ENCODE peak calls at places on chromosomes 3 and 15, in seven cellular contexts. K, F, S, B, H, D and V are unnamed samples.

GRCh38 chr15:40926659-40927496 is 2.3 kb upstream of the DLL4 start:
- DNase-seq in K (no peak), F (no peak), S (no peak), B (no peak), H (no peak), D (no peak), V (no peak)

GRCh38 chr15:65132841-65133549 is 613 bp downstream of the PDCD7 start:
- DNase-seq in K (peak), F (peak), S (peak), B (peak), H (peak), D (peak), V (peak)

GRCh38 chr3:242986-243706 is 46.6 kb downstream of the CHL1 start:
- DNase-seq in K (no peak), F (peak), S (no peak), B (no peak), H (no peak), D (no peak), V (no peak)

GRCh38 chr3:42755681-42756578 is 17.1 kb downstream of the CCDC13 start:
- DNase-seq in K (no peak), F (no peak), S (peak), B (peak), H (peak), D (peak), V (no peak)

GRCh38 chr3:175258763-175259162 is 399.6 kb downstream of the NAALADL2 start:
- DNase-seq in K (no peak), F (no peak), S (no peak), B (no peak), H (no peak), D (no peak), V (no peak)

GRCh38 chr3:21290557-21290956 is 460.5 kb downstream of the ZNF385D start:
- DNase-seq in K (no peak), F (no peak), S (no peak), B (no peak), H (no peak), D (no peak), V (no peak)

GRCh38 chr15:32641517-32642059 is at the start of gene SCG5:
- DNase-seq in K (no peak), F (no peak), S (peak), B (peak), H (peak), D (no peak), V (no peak)

GRCh38 chr3:184733181-184733580 is 21.3 kb upstream of the MAGEF1 start:
- DNase-seq in K (no peak), F (no peak), S (no peak), B (no peak), H (no peak), D (no peak), V (no peak)

GRCh38 chr3:90091557-90091956 is 984.1 kb downstream of the EPHA3 start:
- DNase-seq in K (no peak), F (no peak), S (peak), B (peak), H (no peak), D (no peak), V (peak)

GRCh38 chr3:16759227-16759903 is 125.4 kb upstream of the PLCL2 start:
- DNase-seq in K (no peak), F (no peak), S (no peak), B (no peak), H (no peak), D (no peak), V (no peak)

GRCh38 chr3:50203113-50203852 is 1.8 kb upstream of the SLC38A3 start:
- DNase-seq in K (no peak), F (no peak), S (no peak), B (no peak), H (no peak), D (no peak), V (no peak)

GRCh38 chr3:50207359-50208042 is 2.4 kb downstream of the SLC38A3 start:
- DNase-seq in K (no peak), F (no peak), S (no peak), B (no peak), H (no peak), D (no peak), V (no peak)

GRCh38 chr3:50204804-50205718 is at the start of gene SLC38A3:
- DNase-seq in K (no peak), F (no peak), S (peak), B (peak), H (peak), D (no peak), V (no peak)

GRCh38 chr3:50204052-50204803 is 843 bp upstream of the SLC38A3 start:
- DNase-seq in K (no peak), F (no peak), S (no peak), B (no peak), H (no peak), D (no peak), V (no peak)

DNA sequence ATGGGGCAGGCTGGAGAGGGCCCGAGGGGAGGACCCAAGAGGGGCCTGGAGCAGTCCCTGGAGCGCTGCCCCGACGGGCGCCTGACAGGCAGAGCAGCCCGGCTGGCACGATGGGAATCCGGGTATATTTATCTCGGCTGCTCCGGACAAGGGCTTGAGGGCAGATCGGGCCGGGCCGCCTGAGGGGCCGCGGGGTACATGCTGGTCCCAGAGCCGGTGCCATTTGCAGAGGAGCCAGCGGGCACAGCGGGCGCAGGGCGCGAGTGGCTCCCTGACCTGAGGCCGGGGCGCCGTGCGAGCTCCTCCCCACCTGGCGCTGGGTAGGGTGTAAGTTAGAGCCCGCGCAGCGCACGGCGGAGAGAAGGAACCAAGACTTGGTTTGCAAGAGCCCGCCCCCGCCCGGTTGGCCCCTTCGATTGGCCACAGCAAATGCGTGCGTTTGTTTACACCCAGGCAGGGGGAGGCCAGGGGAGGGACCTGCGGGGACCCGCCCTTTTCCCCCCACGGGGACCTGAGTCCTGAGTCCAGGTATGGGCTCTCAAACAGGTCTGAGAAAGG is 727 bp downstream of the SLC38A3 start:
- DNase-seq in K (no peak), F (no peak), S (peak), B (peak), H (peak), D (no peak), V (no peak)
- TF ChIP-seq CTCF in K (no peak), F (no peak), S (no peak), B (no peak), H (no peak), D (no peak), V (no peak)

DNA sequence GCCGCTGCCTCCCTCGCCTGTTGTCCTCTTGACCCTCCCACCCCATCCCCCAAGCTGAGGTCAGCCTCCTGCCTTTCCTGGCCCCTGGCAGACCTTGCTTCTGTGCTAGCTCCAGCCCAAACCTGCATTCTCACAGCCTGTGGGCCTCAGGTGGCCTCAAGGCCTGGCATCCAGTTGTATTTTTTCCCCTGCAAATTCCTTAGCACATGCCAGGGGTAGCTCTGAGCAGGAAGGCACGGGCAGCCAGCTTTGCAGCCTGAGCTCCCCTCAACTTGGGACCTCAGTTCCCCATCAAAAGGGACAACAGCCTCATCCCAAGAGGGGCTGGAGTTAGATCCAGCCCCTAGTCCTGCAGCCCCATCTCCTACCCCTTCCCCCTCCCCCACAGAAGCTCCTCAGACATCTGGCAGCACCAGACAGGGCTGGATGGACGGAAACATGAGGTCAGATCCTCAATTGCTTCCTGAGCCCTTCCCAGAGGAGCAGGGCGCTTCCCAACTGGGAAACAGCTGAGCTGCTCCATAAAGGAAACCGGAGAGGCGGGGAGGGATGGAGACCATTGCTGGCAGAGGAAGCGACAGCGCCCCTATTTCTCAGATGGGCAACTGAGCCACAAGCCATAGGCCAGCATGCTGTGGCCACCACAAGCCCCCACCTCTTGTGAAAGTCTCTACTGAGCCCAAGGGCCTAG is 18.1 kb upstream of the CYP11A1 start:
- DNase-seq in K (no peak), F (no peak), S (no peak), B (no peak), H (peak), D (no peak), V (peak)
- H3K27ac ChIP-seq in K (no peak), F (no peak), S (no peak), B (no peak), H (peak), D (peak), V (peak)

GRCh38 chr15:90294601-90295269 is 29.3 kb downstream of the NGRN start:
- DNase-seq in K (no peak), F (no peak), S (no peak), B (no peak), H (no peak), D (no peak), V (no peak)
- TF ChIP-seq CTCF in K (no peak), F (no peak), S (peak), B (no peak), H (no peak), D (no peak), V (no peak)

DNA sequence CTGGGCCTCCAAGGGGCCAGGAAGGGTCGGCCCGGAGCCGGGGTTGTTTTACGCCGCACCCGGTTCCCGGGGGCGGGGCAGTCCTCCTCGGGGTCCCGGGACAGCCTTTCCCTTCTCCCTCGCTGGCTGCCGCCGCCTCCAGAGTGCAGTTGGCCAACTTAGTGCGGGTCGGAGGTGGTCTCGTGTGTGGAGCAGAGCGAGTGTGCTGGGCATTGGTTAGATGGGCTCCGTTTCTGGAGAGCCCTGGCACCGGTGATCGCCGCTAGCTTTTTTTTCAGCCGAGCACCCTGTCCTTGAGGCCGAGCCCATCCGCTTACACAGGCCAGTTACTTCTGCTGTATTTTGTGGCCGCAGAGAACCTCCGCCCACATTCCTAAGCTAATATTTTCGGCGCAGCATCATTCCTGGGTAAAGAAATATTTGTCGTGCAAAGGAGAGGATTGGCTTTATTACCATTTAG is 583 bp downstream of the KIF23 start:
- DNase-seq in K (no peak), F (peak), S (peak), B (peak), H (peak), D (peak), V (peak)
- H3K27ac ChIP-seq in K (no peak), F (peak), S (no peak), B (peak), H (peak), D (peak), V (peak)

DNA sequence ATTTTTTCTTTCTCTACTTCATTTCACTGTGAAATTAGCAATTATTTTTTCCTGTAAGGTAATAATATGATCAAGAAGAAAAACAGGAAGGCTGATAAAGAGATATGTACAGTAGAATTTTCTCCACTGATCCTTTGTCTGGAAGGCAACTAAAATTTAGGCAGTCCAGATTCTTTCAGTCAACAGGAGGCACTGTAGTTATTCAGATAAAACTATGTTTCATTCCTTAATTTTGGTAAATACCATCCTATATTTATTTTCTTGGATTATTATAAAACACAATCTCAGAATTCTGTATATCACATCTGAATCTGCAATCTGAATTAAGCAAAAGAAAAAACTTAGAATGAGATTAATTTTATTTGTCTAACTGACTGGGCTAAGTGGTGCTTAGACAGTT is 343.2 kb downstream of the LSAMP start:
- DNase-seq in K (no peak), F (no peak), S (no peak), B (no peak), H (no peak), D (no peak), V (no peak)
- TF ChIP-seq CTCF in K (no peak), F (no peak), S (peak), B (no peak), H (no peak), D (no peak), V (no peak)

DNA sequence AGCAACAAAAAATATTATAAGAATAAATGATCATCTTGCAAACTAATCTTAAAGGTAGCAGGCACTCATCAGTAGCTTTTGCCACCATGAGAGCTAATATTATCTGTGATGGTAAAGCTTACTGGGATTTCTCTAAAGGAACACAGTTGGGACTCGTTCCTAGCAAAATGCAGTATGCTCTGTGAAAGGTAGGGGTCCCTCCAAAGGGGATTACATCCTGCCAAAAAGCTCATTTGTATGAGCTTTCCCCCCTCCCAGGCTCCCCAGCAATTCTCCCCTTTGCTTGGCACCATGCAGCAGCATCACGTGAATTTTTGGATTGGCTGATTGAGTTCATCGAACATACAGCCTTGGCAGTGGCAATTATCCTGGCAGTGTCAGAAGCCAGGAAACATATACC is 361.0 kb upstream of the PLSCR5 start:
- DNase-seq in K (no peak), F (no peak), S (peak), B (no peak), H (no peak), D (no peak), V (no peak)
- H3K27ac ChIP-seq in K (no peak), F (no peak), S (no peak), B (no peak), H (no peak), D (no peak), V (no peak)

GRCh38 chr3:56939759-56940323 is 120.6 kb upstream of the SPATA12 start:
- DNase-seq in K (no peak), F (no peak), S (peak), B (no peak), H (no peak), D (no peak), V (no peak)
- TF ChIP-seq CTCF in K (no peak), F (no peak), S (no peak), B (no peak), H (no peak), D (no peak), V (no peak)

GRCh38 chr15:31437686-31438085 is 111.1 kb downstream of the KLF13 start:
- DNase-seq in K (no peak), F (no peak), S (no peak), B (no peak), H (no peak), D (no peak), V (no peak)
- H3K27ac ChIP-seq in K (peak), F (no peak), S (no peak), B (no peak), H (no peak), D (no peak), V (peak)